ENCODE peak calls at places on chromosomes 13 and 19, in eight cellular contexts. I, U, S, T, E, A, K and F are unnamed samples.

GRCh38 chr13:99379856-99380255 is 72.7 kb upstream of the GPR183 start:
- DNase-seq in I (no peak), U (no peak), S (peak), T (no peak), E (no peak), A (no peak), K (no peak), F (no peak)

GRCh38 chr19:16175954-16176353 is 2.6 kb upstream of the CIB3 start:
- DNase-seq in I (no peak), U (no peak), S (no peak), T (no peak), E (no peak), A (no peak), K (no peak), F (no peak)

GRCh38 chr13:96252903-96253302 is 163.0 kb downstream of the HS6ST3 start:
- DNase-seq in I (no peak), U (no peak), S (no peak), T (no peak), E (no peak), A (no peak), K (no peak), F (no peak)

GRCh38 chr13:70874646-70875045 is 766.4 kb upstream of the KLHL1 start:
- DNase-seq in I (no peak), U (no peak), S (no peak), T (no peak), E (no peak), A (no peak), K (no peak), F (no peak)

GRCh38 chr13:97933736-97934135 is 19.7 kb upstream of the IPO5 start:
- DNase-seq in I (no peak), U (no peak), S (no peak), T (no peak), E (no peak), A (no peak), K (no peak), F (no peak)

GRCh38 chr13:49630580-49630979 is 2.3 kb downstream of the ARL11 start:
- DNase-seq in I (no peak), U (no peak), S (no peak), T (no peak), E (no peak), A (no peak), K (no peak), F (no peak)

GRCh38 chr19:42289556-42290041 is 12.3 kb upstream of the PRR19 start:
- DNase-seq in I (no peak), U (no peak), S (no peak), T (no peak), E (peak), A (no peak), K (no peak), F (no peak)

GRCh38 chr13:109708014-109708617 is 78.3 kb downstream of the IRS2 start:
- DNase-seq in I (no peak), U (no peak), S (no peak), T (no peak), E (no peak), A (no peak), K (no peak), F (no peak)

GRCh38 chr13:48858523-48858922 is 117.2 kb upstream of the FNDC3A start:
- DNase-seq in I (no peak), U (no peak), S (no peak), T (no peak), E (no peak), A (no peak), K (no peak), F (no peak)

GRCh38 chr13:34765446-34766180 is 176.5 kb upstream of the NBEA start:
- DNase-seq in I (no peak), U (no peak), S (no peak), T (no peak), E (no peak), A (no peak), K (no peak), F (no peak)